ENCODE peak calls at places on chromosomes 2 and 18, in nine cellular contexts. M, A, W, Y, B, D, V, H and C are unnamed samples.
A peak's percentile ranks its signal among the peaks of the same experiment; 100 is the strongest.

GRCh38 chr2:2875296-2875695 is 502.3 kb downstream of the EIPR1 start:
- DNase-seq in A (no peak), Y (no peak), M (no peak), W (no peak), B (no peak), H (no peak), V (peak; percentile 17), D (no peak), C (no peak)

GRCh38 chr2:199589303-199589702 is 131.6 kb upstream of the SATB2 start:
- DNase-seq in D (no peak), M (no peak), A (no peak), B (no peak), V (no peak), W (no peak), H (no peak), Y (no peak), C (no peak)

GRCh38 chr2:226508683-226509082 is 290.9 kb downstream of the IRS1 start:
- DNase-seq in D (no peak), A (no peak), B (no peak), V (no peak), H (no peak), M (no peak), Y (no peak), W (no peak), C (no peak)

GRCh38 chr2:135664623-135665068 is 77.0 kb upstream of the UBXN4 start:
- DNase-seq in H (no peak), A (no peak), W (no peak), B (no peak), Y (no peak), D (no peak), V (no peak), M (no peak), C (no peak)

GRCh38 chr2:213187386-213187785 is 36.0 kb upstream of the IKZF2 start:
- DNase-seq in W (no peak), H (no peak), A (no peak), B (no peak), Y (no peak), V (no peak), D (no peak), M (no peak), C (no peak)

GRCh38 chr2:160613466-160614153 is 120.0 kb upstream of the RBMS1 start:
- DNase-seq in Y (no peak), A (no peak), D (no peak), W (no peak), M (no peak), H (no peak), V (no peak), B (no peak), C (no peak)

GRCh38 chr18:58716046-58716766 is 44.9 kb downstream of the MALT1 start:
- DNase-seq in M (no peak), V (no peak), D (no peak), W (no peak), Y (no peak), H (no peak), B (no peak), A (peak; percentile 11), C (no peak)

GRCh38 chr2:158728422-158728821 is 66.7 kb upstream of the DAPL1 start:
- DNase-seq in M (no peak), A (no peak), D (no peak), B (no peak), H (no peak), W (no peak), Y (no peak), V (no peak), C (no peak)

GRCh38 chr2:110101280-110101844 is 14.3 kb downstream of the MALL start:
- DNase-seq in A (no peak), D (no peak), W (peak; percentile 96), H (peak; percentile 98), B (peak; percentile 73), V (peak; percentile 66), M (peak; percentile 94), Y (peak; percentile 95), C (peak; percentile 97)

GRCh38 chr2:28633739-28634138 is 117.9 kb upstream of the PPP1CB start:
- DNase-seq in M (peak; percentile 8), B (no peak), D (no peak), V (no peak), A (no peak), W (no peak), H (no peak), Y (no peak), C (no peak)

GRCh38 chr2:44275915-44276279 is 617 bp downstream of the SLC3A1 start:
- DNase-seq in W (no peak), B (no peak), H (no peak), V (no peak), D (no peak), A (no peak), Y (no peak), M (no peak), C (no peak)

GRCh38 chr18:60350150-60350549 is 22.4 kb downstream of the MC4R start:
- DNase-seq in Y (no peak), A (no peak), B (no peak), H (no peak), D (no peak), V (no peak), W (no peak), M (no peak), C (no peak)

GRCh38 chr2:98187194-98187593 is 100.2 kb downstream of the VWA3B start:
- DNase-seq in Y (peak; percentile 54), H (no peak), M (no peak), B (no peak), W (no peak), D (no peak), V (no peak), A (no peak), C (no peak)

GRCh38 chr2:188091235-188091634 is 200.4 kb upstream of the GULP1 start:
- DNase-seq in Y (no peak), A (no peak), D (no peak), M (no peak), V (no peak), B (no peak), H (no peak), W (no peak), C (no peak)

GRCh38 chr2:96102596-96103387 is 13.6 kb downstream of the ADRA2B start:
- DNase-seq in M (peak; percentile 2), H (no peak), W (peak; percentile 4), Y (peak; percentile 60), A (no peak), V (peak; percentile 43), D (no peak), B (no peak), C (no peak)

DNA sequence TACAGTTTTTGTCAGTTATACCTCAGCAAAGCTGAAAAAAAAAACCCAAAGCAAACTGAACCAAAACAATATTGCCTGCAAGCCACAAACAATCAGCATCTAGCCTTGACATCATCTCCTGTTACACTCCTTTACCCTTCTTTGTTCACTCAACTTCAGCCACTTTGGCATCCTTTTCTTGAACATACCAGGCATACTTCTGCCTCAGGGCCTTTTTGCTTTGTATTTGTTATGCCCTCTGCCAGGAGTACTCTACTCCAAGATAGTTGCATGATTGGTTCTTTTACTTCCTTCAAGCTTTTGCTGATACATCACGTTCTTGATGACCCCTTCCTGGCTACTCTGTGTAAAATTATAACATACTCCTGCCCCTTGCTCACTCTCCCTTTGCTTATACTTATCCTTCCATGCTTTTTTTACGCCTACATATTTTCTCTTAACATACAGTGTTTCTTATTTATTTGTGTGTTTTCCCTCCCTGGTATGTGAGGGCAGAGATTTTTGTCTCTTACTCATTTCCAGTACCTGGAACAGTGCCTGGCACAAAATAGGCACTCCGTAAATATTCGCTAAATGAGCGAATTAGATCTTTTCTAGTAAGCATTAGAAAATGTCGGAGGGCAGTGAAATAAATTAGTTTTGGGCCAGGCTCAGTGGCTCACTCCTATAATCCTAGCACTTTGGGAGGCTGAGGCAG is 12.7 kb downstream of the ABI2 start:
- DNase-seq in V (no peak), H (no peak), B (no peak), A (no peak), M (no peak), D (no peak), W (no peak), Y (no peak), C (no peak)
- H3K27ac ChIP-seq in V (peak overlapping the region; percentile 29), H (peak overlapping the region; percentile 12), B (no peak overlapping the region), A (no peak overlapping the region), M (no peak overlapping the region), D (no peak overlapping the region), W (no peak overlapping the region), Y (no peak overlapping the region), C (peak overlapping the region; percentile 45)

DNA sequence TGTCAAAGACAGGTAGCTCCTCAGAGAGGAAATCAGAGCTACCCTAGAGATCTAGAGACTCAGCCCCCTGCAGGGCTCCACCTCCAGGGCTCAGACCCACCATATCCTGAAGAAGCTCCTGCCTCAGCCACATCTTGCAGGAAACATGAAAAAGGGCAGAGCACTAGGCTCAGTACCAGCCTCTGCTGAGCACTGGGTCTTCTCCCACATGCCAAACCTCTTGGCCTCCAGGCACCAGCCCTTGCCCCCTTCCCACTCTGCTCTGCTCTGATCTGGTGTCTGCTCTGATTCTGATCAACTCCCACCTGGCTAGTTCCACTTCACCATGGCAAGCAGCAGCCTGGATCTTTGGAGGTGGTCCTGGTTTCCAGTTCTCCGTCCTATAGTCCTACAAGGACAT is 114.3 kb upstream of the SLC66A3 start:
- DNase-seq in D (no peak), B (no peak), M (no peak), Y (no peak), V (peak; percentile 47), A (no peak), H (no peak), W (no peak), C (no peak)
- H3K4me3 ChIP-seq in D (no peak overlapping the region), B (no peak overlapping the region), M (no peak overlapping the region), Y (no peak overlapping the region), V (no peak overlapping the region), A (no peak overlapping the region), H (no peak overlapping the region), W (no peak overlapping the region), C (no peak overlapping the region)

DNA sequence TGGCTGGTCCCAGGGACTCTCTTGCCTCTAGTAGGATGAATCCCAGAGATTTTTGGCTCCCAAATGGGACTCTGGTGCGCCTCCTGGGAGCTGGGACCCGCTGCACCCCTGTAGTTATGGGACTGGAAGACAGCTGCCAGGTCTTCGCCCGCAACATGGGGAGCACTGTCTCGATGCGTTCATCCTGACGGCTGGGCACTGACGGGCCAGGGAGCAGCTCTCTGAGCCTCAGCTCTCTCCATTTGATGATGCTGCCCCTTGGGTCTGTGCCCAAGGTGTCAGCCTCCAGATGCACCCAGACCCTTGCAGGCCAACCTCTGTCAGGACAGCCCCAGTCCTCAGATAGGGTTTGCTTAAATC is 9.3 kb upstream of the ARMC9 start:
- DNase-seq in Y (no peak), V (peak; percentile 45), M (no peak), H (no peak), D (no peak), W (no peak), B (no peak), A (no peak), C (no peak)
- H3K4me1 ChIP-seq in Y (peaks cover 4% of the 10 kb centered on the region), V (no peaks in the 10 kb centered on the region), M (peaks cover 16% of the 10 kb centered on the region), H (peaks cover 51% of the 10 kb centered on the region), D (no peaks in the 10 kb centered on the region), W (peaks cover 38% of the 10 kb centered on the region), B (no peaks in the 10 kb centered on the region), A (no peaks in the 10 kb centered on the region), C (peaks cover 81% of the 10 kb centered on the region)

GRCh38 chr2:240818543-240819403 is 1.2 kb downstream of the KIF1A start:
- DNase-seq in D (no peak), A (no peak), H (peak; percentile 10), M (no peak), W (no peak), V (peak; percentile 82), Y (peak; percentile 72), B (no peak), C (no peak)
- H3K27ac ChIP-seq in D (no peak overlapping the region), A (no peak overlapping the region), H (no peak overlapping the region), M (no peak overlapping the region), W (no peak overlapping the region), V (no peak overlapping the region), Y (no peak overlapping the region), B (no peak overlapping the region), C (no peak overlapping the region)

GRCh38 chr18:50194623-50195532 is at the start of gene MYO5B:
- DNase-seq in Y (peak; percentile 91), W (no peak), D (no peak), H (peak; percentile 33), A (peak; percentile 10), B (no peak), V (peak; percentile 86), M (peak; percentile 91), C (no peak)
- H3K4me3 ChIP-seq in Y (peak within 1 kb of the TSS; percentile 42), W (peak within 1 kb of the TSS; percentile 50), D (peak within 1 kb of the TSS; percentile 35), H (peak within 1 kb of the TSS; percentile 71), A (no peak within 1 kb of the TSS), B (peak within 1 kb of the TSS; percentile 83), V (peak within 1 kb of the TSS; percentile 78), M (peak within 1 kb of the TSS; percentile 73), C (peak within 1 kb of the TSS; percentile 77)